ENCODE peak calls at places on chromosome X, in nine cellular contexts. J is HCT116, F is mammary epithelial cell, Q is brain microvascular endothelial cell, K is AG04450, T is mucosa of descending colon, G is uterus, C is body of pancreas, Y is stomach. D is an unnamed sample.

GRCh38 chrX:23578079-23578478 is 89.2 kb upstream of the PRDX4 start:
- DNase-seq in J (no peak), F (peak; percentile 17), Q (peak; percentile 21), K (no peak), T (no peak), G (no peak), C (no peak), Y (no peak), D (peak; percentile 32)

GRCh38 chrX:72041901-72042859 is 89.5 kb downstream of the RTL5 start:
- DNase-seq in J (no peak), F (no peak), Q (no peak), K (no peak), T (no peak), G (peak; percentile 37), C (no peak), Y (no peak), D (no peak)

GRCh38 chrX:103175944-103176753 is 38.8 kb upstream of the BEX4 start:
- DNase-seq in J (no peak), F (peak; percentile 23), Q (peak; percentile 58), K (no peak), T (peak; percentile 77), G (peak; percentile 28), C (peak; percentile 88), Y (peak; percentile 72), D (peak; percentile 29)

GRCh38 chrX:9163153-9163790 is 129.3 kb upstream of the FAM9B start:
- DNase-seq in J (no peak), F (no peak), Q (no peak), K (no peak), T (no peak), G (no peak), C (no peak), Y (no peak), D (peak; percentile 42)

GRCh38 chrX:150897371-150898319 is 823 bp downstream of the CD99L2 start:
- DNase-seq in J (no peak), F (peak; percentile 27), Q (no peak), K (no peak), T (peak; percentile 51), G (no peak), C (peak; percentile 45), Y (peak; percentile 37), D (no peak)

GRCh38 chrX:138925330-138925729 is 213.8 kb upstream of the FGF13 start:
- DNase-seq in J (no peak), F (peak; percentile 81), Q (no peak), K (peak; percentile 46), T (no peak), G (no peak), C (no peak), Y (no peak), D (peak; percentile 83)

GRCh38 chrX:106862972-106863688 is 40.0 kb downstream of the RIPPLY1 start:
- DNase-seq in J (peak; percentile 1), F (peak; percentile 24), Q (peak; percentile 7), K (no peak), T (peak; percentile 38), G (no peak), C (peak; percentile 56), Y (peak; percentile 35), D (peak; percentile 14)

GRCh38 chrX:112839856-112840255 is 775 bp downstream of the AMOT start:
- DNase-seq in J (no peak), F (no peak), Q (no peak), K (no peak), T (no peak), G (no peak), C (no peak), Y (no peak), D (no peak)

GRCh38 chrX:120753413-120754251 is 122.0 kb downstream of the CT47B1 start:
- DNase-seq in J (no peak), F (no peak), Q (no peak), K (no peak), T (no peak), G (no peak), C (no peak), Y (no peak), D (no peak)

GRCh38 chrX:40058719-40059118 is 39.0 kb downstream of the BCOR start:
- DNase-seq in J (no peak), F (no peak), Q (no peak), K (no peak), T (peak; percentile 69), G (no peak), C (peak; percentile 56), Y (peak; percentile 41), D (no peak)

GRCh38 chrX:129612396-129612795 is 42.4 kb downstream of the APLN start:
- DNase-seq in J (no peak), F (no peak), Q (no peak), K (no peak), T (no peak), G (no peak), C (no peak), Y (no peak), D (no peak)

GRCh38 chrX:41472231-41472815 is 25.2 kb downstream of the NYX start:
- DNase-seq in J (peak; percentile 18), F (no peak), Q (no peak), K (no peak), T (no peak), G (no peak), C (no peak), Y (no peak), D (no peak)

GRCh38 chrX:71163010-71163409 is 18.4 kb downstream of the NLGN3 start:
- DNase-seq in J (no peak), F (no peak), Q (no peak), K (no peak), T (no peak), G (no peak), C (no peak), Y (no peak), D (no peak)

GRCh38 chrX:139702658-139703057 is 5.3 kb downstream of the MCF2 start:
- DNase-seq in J (no peak), F (no peak), Q (no peak), K (no peak), T (no peak), G (no peak), C (no peak), Y (no peak), D (no peak)

GRCh38 chrX:66163849-66164401 is at the start of gene HEPH:
- DNase-seq in J (no peak), F (peak; percentile 21), Q (no peak), K (peak; percentile 13), T (peak; percentile 45), G (peak; percentile 27), C (no peak), Y (no peak), D (no peak)

GRCh38 chrX:66166671-66167070 is 2.6 kb downstream of the HEPH start:
- DNase-seq in J (no peak), F (no peak), Q (no peak), K (no peak), T (no peak), G (no peak), C (no peak), Y (no peak), D (no peak)

GRCh38 chrX:66163447-66163846 is 600 bp upstream of the HEPH start:
- DNase-seq in J (no peak), F (no peak), Q (no peak), K (no peak), T (no peak), G (no peak), C (no peak), Y (no peak), D (no peak)

GRCh38 chrX:66164470-66164869 is 423 bp downstream of the HEPH start:
- DNase-seq in J (no peak), F (peak; percentile 1), Q (no peak), K (no peak), T (no peak), G (no peak), C (no peak), Y (no peak), D (no peak)

DNA sequence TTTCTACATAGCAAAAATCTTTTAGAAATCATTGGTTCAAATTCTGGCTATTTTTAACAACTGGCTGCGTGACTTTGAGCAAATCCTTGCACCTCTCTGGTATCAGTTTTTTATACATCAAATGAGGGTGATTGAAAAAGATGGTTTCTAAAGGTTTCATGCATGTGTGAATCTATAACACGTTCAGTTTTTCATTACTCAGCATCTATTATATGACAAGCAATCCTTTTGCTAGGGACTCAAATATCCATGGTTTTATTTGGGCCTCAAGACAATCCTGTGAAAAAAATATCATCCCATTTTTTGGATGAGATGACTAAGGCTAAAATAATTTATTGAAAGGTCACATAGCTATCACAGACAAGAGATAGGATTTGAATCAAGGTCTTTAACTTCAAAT is 884 bp downstream of the HEPH start:
- DNase-seq in J (no peak), F (no peak), Q (no peak), K (no peak), T (no peak), G (no peak), C (no peak), Y (no peak), D (no peak)
- H3K4me3 ChIP-seq in J (no peak overlapping the region), F (no peak overlapping the region), Q (no peak overlapping the region), K (peak overlapping the region; percentile 63), T (no peak overlapping the region), G (peak overlapping the region; percentile 37), C (no peak overlapping the region), Y (peak overlapping the region; percentile 24), D (no peak overlapping the region)

GRCh38 chrX:13569479-13570244 is at the start of gene EGFL6:
- DNase-seq in J (no peak), F (no peak), Q (no peak), K (no peak), T (no peak), G (no peak), C (peak; percentile 7), Y (no peak), D (no peak)
- H3K4me3 ChIP-seq in J (no peak within 1 kb of the TSS), F (no peak within 1 kb of the TSS), Q (no peak within 1 kb of the TSS), K (no peak within 1 kb of the TSS), T (no peak within 1 kb of the TSS), G (no peak within 1 kb of the TSS), C (no peak within 1 kb of the TSS), Y (peak within 1 kb of the TSS; percentile 18), D (no peak within 1 kb of the TSS)

GRCh38 chrX:136778914-136779313 is 1.8 kb downstream of the ARHGEF6 start:
- DNase-seq in J (no peak), F (no peak), Q (no peak), K (no peak), T (no peak), G (no peak), C (no peak), Y (no peak), D (no peak)
- H3K4me3 ChIP-seq in J (no peak overlapping the region), F (no peak overlapping the region), Q (no peak overlapping the region), K (no peak overlapping the region), T (no peak overlapping the region), G (no peak overlapping the region), C (no peak overlapping the region), Y (no peak overlapping the region), D (no peak overlapping the region)

GRCh38 chrX:148498067-148498466 is 2.4 kb upstream of the AFF2 start:
- DNase-seq in J (no peak), F (no peak), Q (no peak), K (no peak), T (no peak), G (no peak), C (no peak), Y (no peak), D (no peak)

GRCh38 chrX:148501121-148502066 is 977 bp downstream of the AFF2 start:
- DNase-seq in J (no peak), F (peak; percentile 5), Q (no peak), K (no peak), T (peak; percentile 1), G (no peak), C (no peak), Y (no peak), D (no peak)

GRCh38 chrX:148500428-148501120 is at the start of gene AFF2:
- DNase-seq in J (no peak), F (peak; percentile 1), Q (peak; percentile 4), K (no peak), T (peak; percentile 18), G (no peak), C (peak; percentile 31), Y (peak; percentile 28), D (no peak)

GRCh38 chrX:148504412-148504950 is 4.1 kb downstream of the AFF2 start:
- DNase-seq in J (no peak), F (no peak), Q (no peak), K (no peak), T (no peak), G (no peak), C (no peak), Y (no peak), D (no peak)

GRCh38 chrX:148499638-148500427 is 584 bp upstream of the AFF2 start:
- DNase-seq in J (no peak), F (no peak), Q (no peak), K (no peak), T (no peak), G (no peak), C (no peak), Y (no peak), D (no peak)
- H3K4me3 ChIP-seq in J (no peak overlapping the region), F (no peak overlapping the region), Q (peak overlapping the region; percentile 27), K (peak overlapping the region; percentile 20), T (no peak overlapping the region), G (no peak overlapping the region), C (no peak overlapping the region), Y (no peak overlapping the region), D (no peak overlapping the region)